ENCODE peak calls at places on chromosomes 2 and 18, in four cellular contexts. R is HCT116, S is astrocyte, C is GM12878. Z is an unnamed sample.

GRCh38 chr2:160270571-160271113 is 70.6 kb upstream of the ITGB6 start:
- DNase-seq in S (peak), R (no peak), C (no peak), Z (peak)

GRCh38 chr2:148577845-148578492 is 66.6 kb upstream of the EPC2 start:
- DNase-seq in C (no peak), R (no peak), S (no peak), Z (no peak)

GRCh38 chr2:16261071-16261470 is 320.7 kb downstream of the MYCN start:
- DNase-seq in C (no peak), S (no peak), R (no peak), Z (no peak)

GRCh38 chr2:196823750-196824149 is 14.6 kb upstream of the C2orf66 start:
- DNase-seq in R (no peak), S (peak), C (no peak), Z (no peak)

GRCh38 chr2:101995019-101995418 is 3.3 kb downstream of the IL1R2 start:
- DNase-seq in R (no peak), C (no peak), S (no peak), Z (no peak)

GRCh38 chr18:3998698-3999333 is 456.3 kb downstream of the DLGAP1 start:
- DNase-seq in C (no peak), S (peak), R (peak), Z (no peak)

GRCh38 chr2:127142663-127143630 is 36.0 kb upstream of the BIN1 start:
- DNase-seq in R (no peak), S (no peak), C (no peak), Z (no peak)

GRCh38 chr2:241039416-241039815 is 41.0 kb downstream of the SNED1 start:
- DNase-seq in C (no peak), S (no peak), R (no peak), Z (no peak)

GRCh38 chr2:188695953-188696352 is 278.2 kb upstream of the COL3A1 start:
- DNase-seq in R (no peak), S (peak), C (no peak), Z (no peak)

GRCh38 chr2:53652131-53652530 is 115.5 kb upstream of the CHAC2 start:
- DNase-seq in R (no peak), C (no peak), S (no peak), Z (no peak)

GRCh38 chr18:79771446-79772107 is 26.2 kb upstream of the KCNG2 start:
- DNase-seq in R (no peak), S (no peak), C (no peak), Z (no peak)

GRCh38 chr2:163774862-163775261 is 39.1 kb upstream of the FIGN start:
- DNase-seq in S (peak), C (no peak), R (peak), Z (no peak)

GRCh38 chr2:100561191-100561590 is 1.6 kb upstream of the PDCL3 start:
- DNase-seq in R (no peak), C (no peak), S (no peak), Z (no peak)

GRCh38 chr2:102618452-102619413 is 620 bp upstream of the SLC9A2 start:
- DNase-seq in R (peak), S (peak), C (no peak), Z (no peak)

GRCh38 chr18:54416459-54416858 is 58.8 kb downstream of the C18orf54 start:
- DNase-seq in R (no peak), S (peak), C (no peak), Z (no peak)

GRCh38 chr2:19357383-19358241 is 811 bp downstream of the OSR1 start:
- DNase-seq in C (no peak), R (no peak), S (no peak), Z (no peak)
- H3K27ac ChIP-seq in C (no peak), R (peak), S (no peak), Z (peak)

DNA sequence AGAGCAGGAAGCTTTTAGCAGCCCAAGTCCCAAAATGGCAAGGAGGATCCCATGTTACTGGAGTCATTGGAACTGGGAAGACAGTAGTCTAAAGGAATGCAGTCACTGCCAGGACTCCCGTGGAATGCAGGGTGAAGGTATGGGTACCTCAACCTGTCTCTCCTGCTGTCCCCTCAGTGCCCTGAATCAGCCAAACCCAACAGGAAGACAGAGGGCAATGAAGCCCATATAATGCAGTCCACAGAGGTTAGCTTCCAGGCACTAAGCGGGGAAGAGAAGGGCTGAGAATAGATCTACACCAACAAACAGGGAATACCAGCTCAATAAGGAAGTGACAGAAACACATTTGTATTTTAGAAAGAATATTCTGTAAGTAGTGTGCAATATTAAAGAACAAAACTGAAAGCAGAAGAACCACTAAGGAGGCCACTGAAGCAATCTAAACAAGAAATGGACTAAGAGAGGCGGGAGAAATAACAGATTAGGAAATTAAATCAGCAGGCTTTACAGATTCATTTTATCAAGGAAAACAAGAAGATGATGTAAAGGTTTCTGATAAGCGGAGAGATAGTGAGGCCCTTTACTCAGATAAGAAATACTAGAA is 8.3 kb downstream of the NEMP2 start:
- DNase-seq in R (no peak), S (no peak), C (no peak), Z (no peak)
- TF ChIP-seq CTCF in R (no peak), S (no peak), C (no peak), Z (no peak)

DNA sequence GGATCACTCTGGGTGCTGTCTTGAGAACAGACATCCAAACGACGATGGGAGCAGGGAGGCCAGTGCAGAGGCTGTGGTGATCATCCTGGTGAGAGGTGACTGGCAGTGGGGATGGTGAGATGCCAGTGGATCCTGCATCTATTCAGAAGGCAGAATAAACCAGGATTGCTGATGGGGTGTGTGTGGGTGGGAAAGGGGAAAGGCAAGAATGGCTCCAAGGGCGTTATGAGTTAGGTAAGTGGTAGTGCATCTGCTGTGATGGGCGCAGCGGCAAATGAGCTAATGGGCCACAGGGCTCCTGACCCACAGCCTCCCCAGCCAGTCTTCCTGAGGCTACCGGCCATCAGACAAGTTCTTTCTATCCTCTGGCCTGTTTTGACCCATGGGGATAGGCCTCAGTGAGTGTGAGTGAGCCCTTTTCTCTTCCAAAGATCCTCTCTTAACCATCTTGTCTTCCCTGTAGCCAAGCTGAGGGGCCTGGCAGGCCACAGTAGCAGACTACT is 29.6 kb downstream of the SERTAD2 start:
- DNase-seq in S (no peak), R (no peak), C (no peak), Z (peak)
- H3K4me3 ChIP-seq in S (no peak), R (no peak), C (no peak), Z (no peak)

GRCh38 chr2:238117199-238118154 is 17.3 kb downstream of the ESPNL start:
- DNase-seq in S (no peak), C (no peak), R (no peak), Z (no peak)

GRCh38 chr2:238116298-238117198 is 16.4 kb downstream of the ESPNL start:
- DNase-seq in S (no peak), C (no peak), R (no peak), Z (no peak)

GRCh38 chr2:238114331-238114841 is 14.2 kb downstream of the ESPNL start:
- DNase-seq in R (no peak), C (no peak), S (no peak), Z (no peak)

GRCh38 chr2:238113611-238114010 is 13.5 kb downstream of the ESPNL start:
- DNase-seq in C (no peak), R (no peak), S (no peak), Z (no peak)

DNA sequence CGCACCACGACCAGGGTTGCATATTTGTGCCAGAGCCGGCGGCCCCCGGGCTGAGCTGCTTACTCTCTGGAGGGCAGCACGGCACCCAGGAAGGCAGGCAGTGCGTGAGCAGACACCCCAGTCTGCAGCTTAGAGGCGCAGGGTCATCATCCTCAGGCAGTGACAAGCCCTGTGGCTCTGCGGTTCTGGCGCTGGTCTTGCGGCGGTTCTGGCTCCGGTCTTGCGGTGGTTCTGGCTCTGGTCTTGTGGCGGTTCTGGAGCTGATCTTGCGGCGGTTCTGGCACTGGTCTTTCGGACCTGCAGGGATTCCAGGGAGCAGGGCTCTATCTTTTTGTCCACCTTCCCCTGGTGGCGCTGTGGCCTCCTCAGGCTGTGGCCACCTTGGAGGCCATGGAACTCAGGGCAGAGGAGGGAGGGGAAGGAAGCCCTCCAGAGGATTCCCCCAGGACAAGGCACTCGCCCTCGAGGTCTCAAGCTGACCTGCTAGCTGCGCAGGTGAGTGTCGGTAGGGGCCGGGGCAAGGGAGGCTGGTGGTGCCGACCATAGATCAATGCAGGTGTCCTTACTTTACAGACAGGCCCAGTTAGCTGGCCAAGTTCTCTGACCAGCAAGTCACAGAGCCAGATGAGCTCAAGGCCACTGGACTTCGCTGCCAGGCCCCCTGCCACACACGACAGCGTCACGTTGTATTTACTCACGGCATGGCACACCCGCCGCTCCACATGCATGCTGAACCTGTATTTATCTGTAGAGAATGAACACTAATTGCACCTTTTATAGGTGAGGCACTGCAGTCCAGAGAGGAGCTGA is 14.9 kb downstream of the ESPNL start:
- DNase-seq in R (no peak), S (no peak), C (no peak), Z (no peak)
- H3K27ac ChIP-seq in R (no peak), S (no peak), C (no peak), Z (no peak)

GRCh38 chr2:180604077-180604476 is 376.3 kb upstream of the UBE2E3 start:
- DNase-seq in S (no peak), R (peak), C (no peak), Z (no peak)
- TF ChIP-seq CTCF in S (peak), R (peak), C (peak), Z (no peak)

GRCh38 chr18:58661423-58661822 is 9.8 kb upstream of the MALT1 start:
- DNase-seq in S (no peak), R (no peak), C (no peak), Z (no peak)
- H3K4me3 ChIP-seq in S (no peak), R (no peak), C (peak), Z (no peak)

DNA sequence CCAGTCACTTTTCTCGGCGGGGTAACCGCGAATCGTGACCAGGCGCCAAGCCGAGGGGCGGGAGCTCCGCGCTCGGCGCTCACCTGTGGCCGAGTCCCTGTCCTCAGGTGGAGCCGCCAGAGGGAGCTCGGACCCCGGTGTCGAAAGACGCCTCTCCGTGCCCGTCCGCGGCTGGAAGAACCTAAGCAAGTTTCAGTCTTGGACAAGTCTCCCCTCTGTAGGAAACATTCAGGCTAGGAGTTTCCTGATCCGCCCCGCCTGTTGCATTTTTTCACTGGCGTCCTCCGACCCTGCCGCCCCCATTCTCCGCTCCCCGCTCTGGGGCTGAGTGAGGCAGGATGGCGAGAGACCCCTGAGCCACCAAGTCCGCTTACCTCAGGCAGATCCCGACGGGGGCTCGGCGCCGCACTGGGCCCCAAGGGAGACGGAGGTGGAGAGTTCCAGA is 511 bp downstream of the DSEL start:
- DNase-seq in C (no peak), S (peak), R (no peak), Z (peak)
- H3K27ac ChIP-seq in C (no peak), S (peak), R (no peak), Z (peak)

DNA sequence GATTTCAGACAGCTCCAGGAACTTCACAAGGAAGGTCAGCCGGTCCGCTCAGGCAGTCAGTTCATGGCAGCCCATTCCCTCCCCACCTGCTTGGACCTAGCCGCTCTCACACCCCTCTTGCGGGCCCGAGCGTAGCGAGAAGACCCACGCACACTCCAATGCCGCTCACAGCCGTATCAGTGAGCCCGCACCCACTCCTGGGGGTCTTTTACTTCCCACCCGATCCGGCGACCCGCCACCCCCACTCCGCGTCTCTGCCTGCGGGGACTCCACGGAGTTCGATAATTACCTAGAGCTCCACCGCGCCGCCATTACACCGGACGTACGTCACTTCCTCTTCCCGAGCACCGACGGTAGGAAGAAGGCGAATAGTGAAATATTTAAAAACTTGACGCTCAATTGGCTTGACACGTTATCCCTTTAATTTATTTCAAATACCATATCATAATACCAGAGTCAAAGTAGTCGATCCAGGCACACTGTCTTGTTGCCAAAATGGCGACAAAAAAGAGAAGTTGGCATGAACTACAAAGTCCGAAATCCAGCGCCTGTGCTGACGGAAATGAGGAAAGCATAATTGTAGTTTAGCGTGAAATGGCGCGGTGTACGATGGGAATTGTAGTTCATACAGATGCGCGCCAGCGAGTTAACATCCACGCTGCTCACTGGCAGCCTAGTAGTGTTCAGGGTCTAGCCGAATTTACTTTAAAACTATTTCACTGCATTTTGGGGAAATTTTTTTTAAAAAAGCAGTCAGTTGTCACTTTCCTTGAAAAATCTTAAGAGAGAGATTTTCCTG is at the start of gene CWC22:
- DNase-seq in R (peak), C (peak), S (peak), Z (peak)
- TF ChIP-seq CTCF in R (no peak), C (no peak), S (no peak), Z (no peak)

Z was measured in coronary artery.